ENCODE peak calls at places on chromosomes 3 and 15, in five cellular contexts. R is HCT116, G is K562, P is HepG2, J is GM12878. X is an unnamed sample.

GRCh38 chr15:66850078-66850991 is 148.3 kb downstream of the SMAD6 start:
- DNase-seq in J (no peak), P (no peak), R (no peak), G (peak; percentile 72), X (no peak)

GRCh38 chr3:171407746-171408145 is 52.5 kb downstream of the TNIK start:
- DNase-seq in G (peak; percentile 32), R (no peak), J (no peak), P (no peak), X (no peak)

GRCh38 chr3:77945320-77945719 is 905.4 kb downstream of the ROBO2 start:
- DNase-seq in J (no peak), P (no peak), R (no peak), G (no peak), X (no peak)

GRCh38 chr3:171404376-171404982 is 55.7 kb downstream of the TNIK start:
- DNase-seq in P (no peak), G (no peak), J (no peak), R (no peak), X (no peak)

GRCh38 chr3:85041562-85042055 is 82.8 kb downstream of the CADM2 start:
- DNase-seq in J (no peak), G (no peak), P (no peak), R (no peak), X (no peak)

GRCh38 chr15:89321521-89322410 is 12.9 kb downstream of the POLG start:
- DNase-seq in R (no peak), G (no peak), J (no peak), P (peak; percentile 82), X (no peak)

GRCh38 chr3:72728958-72729467 is 119.2 kb downstream of the SHQ1 start:
- DNase-seq in J (no peak), G (peak; percentile 12), R (no peak), P (peak; percentile 52), X (no peak)

GRCh38 chr3:16148783-16149182 is 25.7 kb upstream of the GALNT15 start:
- DNase-seq in G (no peak), R (no peak), J (no peak), P (no peak), X (no peak)

GRCh38 chr15:77017091-77017660 is 22.2 kb downstream of the PSTPIP1 start:
- DNase-seq in J (no peak), P (no peak), R (no peak), G (no peak), X (no peak)

GRCh38 chr3:131812433-131812832 is 222.4 kb downstream of the CPNE4 start:
- DNase-seq in G (no peak), P (no peak), R (no peak), J (no peak), X (no peak)

GRCh38 chr15:27826902-27827321 is 272.2 kb downstream of the OCA2 start:
- DNase-seq in G (no peak), R (no peak), J (no peak), P (no peak), X (no peak)

GRCh38 chr15:29348308-29348914 is 78.8 kb upstream of the NSMCE3 start:
- DNase-seq in G (no peak), R (no peak), J (no peak), P (no peak), X (no peak)

GRCh38 chr3:18389108-18389733 is 35.9 kb downstream of the SATB1 start:
- DNase-seq in J (no peak), G (peak; percentile 16), R (peak; percentile 7), P (peak; percentile 3), X (no peak)

GRCh38 chr3:55408193-55408826 is 78.8 kb downstream of the WNT5A start:
- DNase-seq in P (no peak), J (no peak), G (no peak), R (no peak), X (no peak)

GRCh38 chr3:55989351-55989750 is 478.9 kb downstream of the ERC2 start:
- DNase-seq in R (no peak), J (no peak), G (no peak), P (no peak), X (no peak)

GRCh38 chr15:59741274-59741906 is 52.3 kb upstream of the BNIP2 start:
- DNase-seq in J (no peak), G (peak; percentile 8), P (peak; percentile 18), R (peak; percentile 15), X (no peak)

GRCh38 chr3:29384640-29385039 is 103.8 kb downstream of the RBMS3 start:
- DNase-seq in R (no peak), G (no peak), P (no peak), J (no peak), X (no peak)

GRCh38 chr3:105824129-105824528 is 44.7 kb downstream of the CBLB start:
- DNase-seq in J (no peak), G (no peak), R (no peak), P (no peak), X (no peak)

GRCh38 chr15:60912984-60913697 is 316.0 kb downstream of the RORA start:
- DNase-seq in G (no peak), J (no peak), P (no peak), R (no peak), X (no peak)

GRCh38 chr3:54743755-54744154 is 184.1 kb downstream of the LRTM1 start:
- DNase-seq in P (no peak), R (no peak), G (no peak), J (no peak), X (no peak)

GRCh38 chr15:56241374-56242085 is 2.1 kb downstream of the RFX7 start:
- DNase-seq in G (no peak), R (no peak), P (no peak), J (no peak), X (no peak)

GRCh38 chr3:29536016-29536736 is 255.3 kb downstream of the RBMS3 start:
- DNase-seq in P (no peak), G (no peak), R (no peak), J (no peak), X (no peak)

GRCh38 chr3:61847784-61848462 is 286.6 kb downstream of the PTPRG start:
- DNase-seq in P (peak; percentile 17), G (no peak), R (no peak), J (no peak), X (no peak)

GRCh38 chr3:195587824-195588223 is 4.1 kb upstream of the APOD start:
- DNase-seq in G (no peak), J (peak; percentile 4), R (no peak), P (no peak), X (no peak)

GRCh38 chr3:73999501-73999900 is 374.8 kb upstream of the PDZRN3 start:
- DNase-seq in G (no peak), P (no peak), R (no peak), J (no peak), X (no peak)

DNA sequence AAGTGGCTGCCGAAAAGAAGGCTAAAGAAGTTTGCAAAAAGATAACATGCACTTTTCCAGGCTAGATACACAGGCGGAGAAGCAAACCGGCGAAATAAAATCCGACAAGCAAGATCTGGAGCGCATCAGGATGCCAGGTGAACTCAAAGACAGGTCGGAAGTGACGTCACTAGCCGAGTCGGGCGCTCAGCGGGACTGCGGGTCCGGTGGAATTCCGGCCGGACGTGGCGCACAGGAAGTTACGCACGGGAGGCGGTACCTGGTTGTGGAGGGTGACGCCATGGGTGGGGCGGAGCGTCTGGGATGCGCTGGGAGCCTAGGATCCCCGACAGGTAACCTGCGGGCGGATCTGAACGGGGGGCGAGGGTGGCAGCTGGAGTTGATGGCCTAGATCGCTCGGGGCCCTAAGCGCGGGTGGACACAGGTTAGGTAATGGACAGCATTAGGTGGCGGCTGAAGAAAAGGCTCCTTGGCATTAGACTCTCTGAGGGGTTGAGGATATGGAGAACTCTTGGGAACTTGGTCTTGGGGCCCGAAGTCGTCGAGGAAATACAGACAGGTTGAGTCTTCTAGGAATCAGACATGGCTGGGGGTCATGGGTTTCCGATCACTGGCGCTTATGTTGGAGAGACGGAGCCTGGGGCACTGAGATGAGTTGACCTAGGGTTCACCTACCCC is 29.0 kb upstream of the EHHADH start:
- DNase-seq in J (peak; percentile 77), P (peak; percentile 94), G (no peak), R (peak; percentile 96), X (peak; percentile 68)
- H3K4me3 ChIP-seq in J (peak overlapping the region; percentile 78), P (peak overlapping the region; percentile 87), G (no peak overlapping the region), R (peak overlapping the region; percentile 89), X (peak overlapping the region; percentile 92)

DNA sequence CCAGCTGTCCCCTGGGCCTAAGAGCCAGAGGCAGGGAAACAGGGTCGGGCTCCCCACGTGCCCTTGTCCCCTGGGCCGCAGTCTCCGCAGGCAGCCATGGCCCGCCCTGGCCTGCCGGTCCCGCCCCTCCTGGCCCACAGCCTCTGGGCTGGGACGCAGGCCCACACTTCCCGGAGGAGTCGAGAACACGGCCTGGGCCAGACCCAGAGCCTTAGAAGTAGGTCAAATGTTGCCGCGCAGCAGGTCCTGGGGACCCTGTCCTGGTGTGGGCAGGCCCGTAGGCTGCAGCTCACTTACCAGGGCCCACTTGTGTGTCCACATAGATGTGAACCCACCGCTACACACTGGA is 4.3 kb upstream of the MYL3 start:
- DNase-seq in G (no peak), P (no peak), J (no peak), R (no peak), X (no peak)
- TF ChIP-seq POLR2AphosphoS5 in G (no peak), P (no peak), J (no peak), R (no peak), X (no peak)

GRCh38 chr3:12442654-12443501 is 41.4 kb upstream of the TSEN2 start:
- DNase-seq in R (no peak), J (no peak), P (no peak), G (no peak), X (no peak)
- TF ChIP-seq EZH2 in R (no peak), J (no peak), P (no peak), G (no peak), X (no peak)

DNA sequence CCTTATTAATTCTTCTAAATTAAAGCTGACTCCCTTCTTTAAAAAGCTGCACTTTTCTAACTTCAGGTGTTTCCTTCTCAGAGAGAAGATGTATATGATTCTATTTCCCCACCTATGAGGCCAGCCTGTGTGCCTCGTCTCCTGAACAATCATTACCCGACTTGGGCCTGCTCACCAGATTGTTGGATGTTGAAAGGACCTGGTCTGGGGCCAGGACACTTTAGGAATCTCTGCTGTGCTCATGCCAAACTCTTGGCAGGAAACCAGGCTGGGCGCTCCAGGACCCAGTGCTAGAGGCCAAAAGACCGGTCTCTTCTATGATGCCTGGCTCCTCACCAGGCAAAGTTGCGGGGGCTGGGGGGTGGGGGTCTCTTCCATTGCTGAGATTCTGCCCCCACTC is 16.9 kb upstream of the LRRC31 start:
- DNase-seq in J (no peak), P (no peak), G (no peak), R (no peak), X (no peak)
- H3K4me3 ChIP-seq in J (no peak overlapping the region), P (no peak overlapping the region), G (no peak overlapping the region), R (no peak overlapping the region), X (no peak overlapping the region)

X was measured in SK-N-MC.